ENCODE peak calls at places on chromosomes 16 and 17, in six cellular contexts. One of them, this sample, is unnamed.

GRCh38 chr17:48241131-48241591 is 133.6 kb downstream of the SNX11 start:
- DNase-seq in mucosa of descending colon: no peak
- DNase-seq in fibroblast of lung: peak
- DNase-seq in body of pancreas: peak
- DNase-seq in lower lobe of right lung: no peak
- DNase-seq in Calu3: peak
- DNase-seq in this sample: peak

GRCh38 chr17:46818929-46819859 is 702 bp upstream of the WNT3 start:
- DNase-seq in mucosa of descending colon: no peak
- DNase-seq in fibroblast of lung: no peak
- DNase-seq in body of pancreas: no peak
- DNase-seq in lower lobe of right lung: peak
- DNase-seq in Calu3: no peak
- DNase-seq in this sample: no peak

GRCh38 chr17:1120596-1121441 is 59.0 kb downstream of the ABR start:
- DNase-seq in mucosa of descending colon: no peak
- DNase-seq in fibroblast of lung: no peak
- DNase-seq in body of pancreas: no peak
- DNase-seq in lower lobe of right lung: no peak
- DNase-seq in Calu3: no peak
- DNase-seq in this sample: no peak

GRCh38 chr16:85192233-85192632 is 80.0 kb upstream of the CIBAR2 start:
- DNase-seq in mucosa of descending colon: no peak
- DNase-seq in fibroblast of lung: no peak
- DNase-seq in body of pancreas: no peak
- DNase-seq in lower lobe of right lung: no peak
- DNase-seq in Calu3: no peak
- DNase-seq in this sample: no peak

GRCh38 chr16:14497245-14498082 is 132.6 kb downstream of the PARN start:
- DNase-seq in mucosa of descending colon: no peak
- DNase-seq in fibroblast of lung: no peak
- DNase-seq in body of pancreas: peak
- DNase-seq in lower lobe of right lung: no peak
- DNase-seq in Calu3: no peak
- DNase-seq in this sample: no peak

GRCh38 chr16:51994597-51994996 is 552.3 kb downstream of the TOX3 start:
- DNase-seq in mucosa of descending colon: peak
- DNase-seq in fibroblast of lung: peak
- DNase-seq in body of pancreas: peak
- DNase-seq in lower lobe of right lung: peak
- DNase-seq in Calu3: peak
- DNase-seq in this sample: no peak

GRCh38 chr16:12685806-12686205 is 117.9 kb downstream of the CPPED1 start:
- DNase-seq in mucosa of descending colon: peak
- DNase-seq in fibroblast of lung: no peak
- DNase-seq in body of pancreas: peak
- DNase-seq in lower lobe of right lung: peak
- DNase-seq in Calu3: no peak
- DNase-seq in this sample: no peak

GRCh38 chr16:71687853-71688252 is 36.6 kb downstream of the PHLPP2 start:
- DNase-seq in mucosa of descending colon: no peak
- DNase-seq in fibroblast of lung: no peak
- DNase-seq in body of pancreas: no peak
- DNase-seq in lower lobe of right lung: no peak
- DNase-seq in Calu3: no peak
- DNase-seq in this sample: no peak

GRCh38 chr17:21470861-21471260 is 94.7 kb downstream of the KCNJ12 start:
- DNase-seq in mucosa of descending colon: no peak
- DNase-seq in fibroblast of lung: no peak
- DNase-seq in body of pancreas: no peak
- DNase-seq in lower lobe of right lung: no peak
- DNase-seq in Calu3: no peak
- DNase-seq in this sample: no peak

GRCh38 chr17:81487487-81488275 is 24.9 kb downstream of the ACTG1 start:
- DNase-seq in mucosa of descending colon: peak
- DNase-seq in fibroblast of lung: peak
- DNase-seq in body of pancreas: peak
- DNase-seq in lower lobe of right lung: peak
- DNase-seq in Calu3: peak
- DNase-seq in this sample: peak

GRCh38 chr17:19744922-19745757 is 3.0 kb downstream of the ALDH3A1 start:
- DNase-seq in mucosa of descending colon: peak
- DNase-seq in fibroblast of lung: peak
- DNase-seq in body of pancreas: peak
- DNase-seq in lower lobe of right lung: peak
- DNase-seq in Calu3: peak
- DNase-seq in this sample: peak

GRCh38 chr17:67221062-67221998 is 23.7 kb downstream of the HELZ start:
- DNase-seq in mucosa of descending colon: peak
- DNase-seq in fibroblast of lung: peak
- DNase-seq in body of pancreas: peak
- DNase-seq in lower lobe of right lung: no peak
- DNase-seq in Calu3: peak
- DNase-seq in this sample: peak

GRCh38 chr16:83137326-83137770 is 510.6 kb downstream of the CDH13 start:
- DNase-seq in mucosa of descending colon: peak
- DNase-seq in fibroblast of lung: peak
- DNase-seq in body of pancreas: peak
- DNase-seq in lower lobe of right lung: no peak
- DNase-seq in Calu3: peak
- DNase-seq in this sample: peak

GRCh38 chr16:67842509-67843342 is 606 bp downstream of the THAP11 start:
- DNase-seq in mucosa of descending colon: peak
- DNase-seq in fibroblast of lung: peak
- DNase-seq in body of pancreas: peak
- DNase-seq in lower lobe of right lung: peak
- DNase-seq in Calu3: peak
- DNase-seq in this sample: peak

GRCh38 chr17:64732336-64733006 is 70.4 kb upstream of the SMURF2 start:
- DNase-seq in mucosa of descending colon: no peak
- DNase-seq in fibroblast of lung: peak
- DNase-seq in body of pancreas: peak
- DNase-seq in lower lobe of right lung: no peak
- DNase-seq in Calu3: no peak
- DNase-seq in this sample: peak

GRCh38 chr16:11328172-11329079 is 16.8 kb upstream of the RMI2 start:
- DNase-seq in mucosa of descending colon: peak
- DNase-seq in fibroblast of lung: peak
- DNase-seq in body of pancreas: peak
- DNase-seq in lower lobe of right lung: peak
- DNase-seq in Calu3: peak
- DNase-seq in this sample: peak

GRCh38 chr17:78535285-78536197 is 41.7 kb downstream of the DNAH17 start:
- DNase-seq in mucosa of descending colon: no peak
- DNase-seq in fibroblast of lung: no peak
- DNase-seq in body of pancreas: no peak
- DNase-seq in lower lobe of right lung: no peak
- DNase-seq in Calu3: peak
- DNase-seq in this sample: no peak

GRCh38 chr17:76032073-76032779 is 5.1 kb upstream of the EVPL start:
- DNase-seq in mucosa of descending colon: no peak
- DNase-seq in fibroblast of lung: no peak
- DNase-seq in body of pancreas: peak
- DNase-seq in lower lobe of right lung: no peak
- DNase-seq in Calu3: peak
- DNase-seq in this sample: no peak

GRCh38 chr16:68993885-68994284 is 111.6 kb upstream of the HAS3 start:
- DNase-seq in mucosa of descending colon: no peak
- DNase-seq in fibroblast of lung: peak
- DNase-seq in body of pancreas: no peak
- DNase-seq in lower lobe of right lung: no peak
- DNase-seq in Calu3: peak
- DNase-seq in this sample: peak

GRCh38 chr17:26809033-26809432 is 484.9 kb upstream of the WSB1 start:
- DNase-seq in mucosa of descending colon: no peak
- DNase-seq in fibroblast of lung: peak
- DNase-seq in body of pancreas: no peak
- DNase-seq in lower lobe of right lung: no peak
- DNase-seq in Calu3: no peak
- DNase-seq in this sample: peak

GRCh38 chr17:7644768-7645167 is 6.0 kb upstream of the ATP1B2 start:
- DNase-seq in mucosa of descending colon: no peak
- DNase-seq in fibroblast of lung: no peak
- DNase-seq in body of pancreas: no peak
- DNase-seq in lower lobe of right lung: no peak
- DNase-seq in Calu3: no peak
- DNase-seq in this sample: no peak

GRCh38 chr17:30345527-30346075 is 11.7 kb upstream of the TMIGD1 start:
- DNase-seq in mucosa of descending colon: no peak
- DNase-seq in fibroblast of lung: no peak
- DNase-seq in body of pancreas: peak
- DNase-seq in lower lobe of right lung: no peak
- DNase-seq in Calu3: peak
- DNase-seq in this sample: no peak

GRCh38 chr17:74295625-74296547 is 21.9 kb downstream of the DNAI2 start:
- DNase-seq in mucosa of descending colon: no peak
- DNase-seq in fibroblast of lung: peak
- DNase-seq in body of pancreas: no peak
- DNase-seq in lower lobe of right lung: no peak
- DNase-seq in Calu3: no peak
- DNase-seq in this sample: peak

GRCh38 chr17:73165616-73166404 is 1.0 kb downstream of the SSTR2 start:
- DNase-seq in mucosa of descending colon: no peak
- DNase-seq in fibroblast of lung: no peak
- DNase-seq in body of pancreas: no peak
- DNase-seq in lower lobe of right lung: no peak
- DNase-seq in Calu3: peak
- DNase-seq in this sample: peak

GRCh38 chr17:80901319-80901718 is 90.3 kb upstream of the CHMP6 start:
- DNase-seq in mucosa of descending colon: no peak
- DNase-seq in fibroblast of lung: peak
- DNase-seq in body of pancreas: peak
- DNase-seq in lower lobe of right lung: no peak
- DNase-seq in Calu3: peak
- DNase-seq in this sample: no peak

GRCh38 chr16:55273356-55273755 is 50.6 kb upstream of the IRX6 start:
- DNase-seq in mucosa of descending colon: no peak
- DNase-seq in fibroblast of lung: no peak
- DNase-seq in body of pancreas: no peak
- DNase-seq in lower lobe of right lung: no peak
- DNase-seq in Calu3: no peak
- DNase-seq in this sample: no peak
- TF ChIP-seq CTCF in mucosa of descending colon: no peak
- TF ChIP-seq CTCF in fibroblast of lung: no peak
- TF ChIP-seq CTCF in body of pancreas: no peak
- TF ChIP-seq CTCF in lower lobe of right lung: no peak
- TF ChIP-seq CTCF in Calu3: no peak
- TF ChIP-seq CTCF in this sample: no peak

DNA sequence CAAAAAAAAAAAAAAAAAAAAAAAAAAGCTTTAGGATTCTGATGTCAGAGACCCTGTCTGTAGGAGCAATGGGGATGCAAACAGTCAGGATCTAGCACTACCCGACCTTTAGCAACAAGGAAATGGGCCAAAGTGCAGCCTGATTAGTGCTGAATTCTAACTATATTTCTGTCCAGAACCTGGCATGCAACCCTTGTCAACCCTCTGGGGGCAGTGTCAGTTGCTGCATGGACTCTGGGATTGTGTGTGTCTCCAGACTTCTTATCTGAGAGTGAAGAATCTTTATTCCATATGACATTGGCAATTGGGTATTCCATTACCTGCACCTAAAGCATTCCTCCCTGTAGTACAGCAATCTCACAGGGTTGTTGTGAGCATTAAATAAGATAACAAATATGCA is 120.3 kb upstream of the CRHR1 start:
- DNase-seq in mucosa of descending colon: no peak
- DNase-seq in fibroblast of lung: no peak
- DNase-seq in body of pancreas: no peak
- DNase-seq in lower lobe of right lung: peak
- DNase-seq in Calu3: no peak
- DNase-seq in this sample: no peak
- TF ChIP-seq CTCF in mucosa of descending colon: no peak
- TF ChIP-seq CTCF in fibroblast of lung: no peak
- TF ChIP-seq CTCF in body of pancreas: no peak
- TF ChIP-seq CTCF in lower lobe of right lung: no peak
- TF ChIP-seq CTCF in Calu3: no peak
- TF ChIP-seq CTCF in this sample: no peak

GRCh38 chr17:57906910-57907309 is 48.3 kb downstream of the CUEDC1 start:
- DNase-seq in mucosa of descending colon: no peak
- DNase-seq in fibroblast of lung: no peak
- DNase-seq in body of pancreas: no peak
- DNase-seq in lower lobe of right lung: no peak
- DNase-seq in Calu3: no peak
- DNase-seq in this sample: no peak
- TF ChIP-seq CTCF in mucosa of descending colon: no peak
- TF ChIP-seq CTCF in fibroblast of lung: peak
- TF ChIP-seq CTCF in body of pancreas: no peak
- TF ChIP-seq CTCF in lower lobe of right lung: no peak
- TF ChIP-seq CTCF in Calu3: no peak
- TF ChIP-seq CTCF in this sample: no peak

GRCh38 chr17:57554826-57555635 is 190.1 kb downstream of the CCDC182 start:
- DNase-seq in mucosa of descending colon: no peak
- DNase-seq in fibroblast of lung: no peak
- DNase-seq in body of pancreas: no peak
- DNase-seq in lower lobe of right lung: no peak
- DNase-seq in Calu3: no peak
- DNase-seq in this sample: no peak

GRCh38 chr17:57555636-57556175 is 189.4 kb downstream of the CCDC182 start:
- DNase-seq in mucosa of descending colon: no peak
- DNase-seq in fibroblast of lung: no peak
- DNase-seq in body of pancreas: no peak
- DNase-seq in lower lobe of right lung: no peak
- DNase-seq in Calu3: no peak
- DNase-seq in this sample: no peak

GRCh38 chr17:57553525-57553924 is 191.6 kb downstream of the CCDC182 start:
- DNase-seq in mucosa of descending colon: no peak
- DNase-seq in fibroblast of lung: peak
- DNase-seq in body of pancreas: no peak
- DNase-seq in lower lobe of right lung: no peak
- DNase-seq in Calu3: no peak
- DNase-seq in this sample: peak

GRCh38 chr17:57552114-57552601 is 192.9 kb downstream of the CCDC182 start:
- DNase-seq in mucosa of descending colon: peak
- DNase-seq in fibroblast of lung: peak
- DNase-seq in body of pancreas: no peak
- DNase-seq in lower lobe of right lung: no peak
- DNase-seq in Calu3: no peak
- DNase-seq in this sample: no peak

DNA sequence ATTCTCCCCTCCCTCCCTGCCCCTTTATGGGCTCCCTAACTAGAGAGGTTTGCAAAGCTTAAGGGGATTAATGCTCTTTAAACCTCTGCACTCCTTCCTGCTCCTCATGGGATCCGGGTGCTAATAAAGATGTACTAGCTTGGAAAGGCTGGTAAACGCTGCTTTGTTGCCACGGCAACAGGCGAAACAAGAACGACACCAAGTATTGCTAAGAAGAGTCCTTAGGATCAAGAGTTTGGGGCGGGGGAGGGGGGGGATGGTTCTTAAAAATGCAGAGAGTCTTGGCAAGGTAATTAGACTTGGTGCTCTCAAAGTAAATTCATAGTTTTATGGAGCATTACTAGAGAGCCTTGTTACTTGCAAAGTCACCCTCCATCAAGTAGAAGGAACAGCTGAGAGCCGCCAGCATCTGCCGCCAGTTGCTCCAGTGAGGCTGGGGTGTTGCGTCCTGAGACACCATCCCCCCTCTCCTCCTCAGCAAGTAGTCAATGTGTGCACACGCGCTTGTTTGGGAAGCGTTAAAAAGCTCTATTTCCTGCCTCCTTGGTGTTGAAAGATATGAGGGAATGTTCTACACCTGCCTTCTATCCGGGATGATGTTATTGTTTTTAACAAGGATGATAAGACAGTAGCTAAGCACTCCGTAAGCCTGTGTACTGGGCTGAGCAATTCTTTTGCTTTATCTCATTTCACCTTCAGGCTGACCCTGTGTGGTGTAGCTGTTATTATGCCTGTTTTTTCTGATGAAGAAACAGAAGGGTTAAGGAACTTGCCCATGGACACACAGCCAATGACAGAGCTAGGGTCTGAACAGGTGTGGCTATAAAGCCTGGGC is 190.9 kb downstream of the CCDC182 start:
- DNase-seq in mucosa of descending colon: no peak
- DNase-seq in fibroblast of lung: peak
- DNase-seq in body of pancreas: no peak
- DNase-seq in lower lobe of right lung: peak
- DNase-seq in Calu3: no peak
- DNase-seq in this sample: no peak
- TF ChIP-seq CTCF in mucosa of descending colon: no peak
- TF ChIP-seq CTCF in fibroblast of lung: no peak
- TF ChIP-seq CTCF in body of pancreas: no peak
- TF ChIP-seq CTCF in lower lobe of right lung: no peak
- TF ChIP-seq CTCF in Calu3: no peak
- TF ChIP-seq CTCF in this sample: no peak

This sample was measured in fibroblast of the aortic adventitia.